ENCODE peak calls at places on chromosomes 11 and 22, in nine cellular contexts. P is A673, J is dorsolateral prefrontal cortex, V is transverse colon, F is endothelial cell of umbilical vein, A is progenitor cell of endocrine pancreas, Q is AG09319, M is PC-9, C is fibroblast of pulmonary artery. O is an unnamed sample.

GRCh38 chr22:38823076-38823475 is 20.8 kb downstream of the NPTXR start:
- DNase-seq in P (no peak), J (no peak), V (no peak), F (no peak), A (no peak), Q (no peak), M (no peak), C (no peak), O (no peak)

GRCh38 chr22:17999851-18000250 is 24.5 kb downstream of the MICAL3 start:
- DNase-seq in P (no peak), J (no peak), V (no peak), F (no peak), A (no peak), Q (no peak), M (no peak), C (no peak), O (no peak)

GRCh38 chr11:70186420-70186819 is 16.7 kb upstream of the FADD start:
- DNase-seq in P (no peak), J (no peak), V (no peak), F (no peak), A (no peak), Q (no peak), M (no peak), C (no peak), O (no peak)

GRCh38 chr11:124864176-124864891 is 898 bp upstream of the ROBO3 start:
- DNase-seq in P (no peak), J (no peak), V (no peak), F (no peak), A (no peak), Q (no peak), M (no peak), C (no peak), O (no peak)

GRCh38 chr22:23754980-23755636 is 883 bp upstream of the VPREB3 start:
- DNase-seq in P (no peak), J (no peak), V (no peak), F (peak), A (no peak), Q (no peak), M (no peak), C (peak), O (no peak)

GRCh38 chr11:47523491-47524199 is 29.3 kb downstream of the CELF1 start:
- DNase-seq in P (peak), J (no peak), V (no peak), F (peak), A (no peak), Q (no peak), M (peak), C (peak), O (peak)

GRCh38 chr22:26624788-26625187 is 3.0 kb downstream of the CRYBA4 start:
- DNase-seq in P (no peak), J (no peak), V (no peak), F (no peak), A (no peak), Q (no peak), M (no peak), C (no peak), O (no peak)

GRCh38 chr11:75013051-75013450 is 24.3 kb downstream of the NEU3 start:
- DNase-seq in P (no peak), J (no peak), V (no peak), F (no peak), A (no peak), Q (no peak), M (no peak), C (no peak), O (no peak)

GRCh38 chr22:32880906-32881596 is 79.5 kb downstream of the TIMP3 start:
- DNase-seq in P (peak), J (peak), V (peak), F (peak), A (no peak), Q (no peak), M (no peak), C (peak), O (no peak)

GRCh38 chr11:35927730-35928129 is 16.1 kb upstream of the LDLRAD3 start:
- DNase-seq in P (peak), J (peak), V (peak), F (no peak), A (no peak), Q (no peak), M (peak), C (peak), O (peak)

GRCh38 chr22:44126807-44127206 is 53.9 kb upstream of the PARVG start:
- DNase-seq in P (no peak), J (no peak), V (no peak), F (no peak), A (no peak), Q (no peak), M (no peak), C (no peak), O (no peak)

DNA sequence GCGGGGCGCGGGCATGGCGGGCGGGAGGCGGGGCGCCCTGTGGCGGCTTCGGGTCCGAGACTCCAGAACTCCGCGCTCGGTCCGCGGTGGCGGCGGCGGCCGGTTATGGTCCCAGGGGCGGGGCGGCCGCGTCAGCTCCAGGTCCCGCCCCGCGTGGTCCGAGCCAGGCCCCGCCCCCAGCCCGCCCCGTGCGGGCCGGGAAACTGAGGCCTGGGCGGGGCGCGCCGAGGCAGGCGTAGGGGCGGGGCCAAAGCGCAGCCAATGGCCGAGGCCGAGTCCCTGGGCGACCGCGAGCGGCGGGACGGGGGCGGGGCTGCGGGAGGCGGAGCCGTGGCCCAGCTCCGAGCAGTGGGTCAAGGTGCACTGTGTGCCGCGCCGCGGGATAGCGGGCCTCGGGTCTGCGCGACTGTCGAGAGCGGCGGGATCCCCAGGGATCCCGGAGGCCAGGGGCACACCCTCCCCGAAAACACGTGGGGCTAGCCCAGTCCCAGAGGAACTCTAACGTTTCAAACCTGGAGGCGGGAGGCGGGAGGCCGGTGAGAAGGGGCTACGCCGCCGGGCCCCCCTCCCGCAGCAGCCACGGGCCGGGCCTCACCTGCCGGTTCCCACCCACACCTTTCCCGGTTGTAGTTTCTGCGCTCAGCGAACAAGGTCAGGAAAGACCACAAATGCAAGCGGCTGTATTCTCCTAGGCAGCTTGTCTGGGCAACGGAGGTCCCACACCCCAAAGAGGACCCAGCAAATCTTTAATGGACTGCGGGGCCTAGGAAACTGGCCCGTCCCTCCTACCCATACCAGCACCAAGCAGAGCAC is at the start of gene SLC25A1:
- DNase-seq in P (peak), J (peak), V (peak), F (peak), A (peak), Q (peak), M (peak), C (peak), O (peak)
- TF ChIP-seq CTCF in P (no peak), J (no peak), V (no peak), F (no peak), A (no peak), Q (no peak), M (no peak), C (no peak), O (no peak)

GRCh38 chr11:113553905-113554304 is 78.7 kb upstream of the DRD2 start:
- DNase-seq in P (peak), J (no peak), V (no peak), F (no peak), A (no peak), Q (no peak), M (no peak), C (no peak), O (no peak)
- TF ChIP-seq CTCF in P (peak), J (peak), V (no peak), F (no peak), A (peak), Q (no peak), M (no peak), C (no peak), O (peak)

GRCh38 chr11:64606796-64607380 is 15.9 kb downstream of the SLC22A12 start:
- DNase-seq in P (no peak), J (no peak), V (no peak), F (no peak), A (no peak), Q (no peak), M (no peak), C (no peak), O (no peak)

GRCh38 chr11:64605248-64605560 is 14.2 kb downstream of the SLC22A12 start:
- DNase-seq in P (no peak), J (no peak), V (no peak), F (no peak), A (no peak), Q (no peak), M (no peak), C (no peak), O (no peak)

GRCh38 chr11:64604458-64605247 is 13.6 kb downstream of the SLC22A12 start:
- DNase-seq in P (no peak), J (no peak), V (no peak), F (no peak), A (no peak), Q (no peak), M (no peak), C (no peak), O (no peak)

GRCh38 chr11:64607381-64608259 is 16.6 kb downstream of the SLC22A12 start:
- DNase-seq in P (peak), J (no peak), V (no peak), F (no peak), A (no peak), Q (no peak), M (no peak), C (peak), O (no peak)

DNA sequence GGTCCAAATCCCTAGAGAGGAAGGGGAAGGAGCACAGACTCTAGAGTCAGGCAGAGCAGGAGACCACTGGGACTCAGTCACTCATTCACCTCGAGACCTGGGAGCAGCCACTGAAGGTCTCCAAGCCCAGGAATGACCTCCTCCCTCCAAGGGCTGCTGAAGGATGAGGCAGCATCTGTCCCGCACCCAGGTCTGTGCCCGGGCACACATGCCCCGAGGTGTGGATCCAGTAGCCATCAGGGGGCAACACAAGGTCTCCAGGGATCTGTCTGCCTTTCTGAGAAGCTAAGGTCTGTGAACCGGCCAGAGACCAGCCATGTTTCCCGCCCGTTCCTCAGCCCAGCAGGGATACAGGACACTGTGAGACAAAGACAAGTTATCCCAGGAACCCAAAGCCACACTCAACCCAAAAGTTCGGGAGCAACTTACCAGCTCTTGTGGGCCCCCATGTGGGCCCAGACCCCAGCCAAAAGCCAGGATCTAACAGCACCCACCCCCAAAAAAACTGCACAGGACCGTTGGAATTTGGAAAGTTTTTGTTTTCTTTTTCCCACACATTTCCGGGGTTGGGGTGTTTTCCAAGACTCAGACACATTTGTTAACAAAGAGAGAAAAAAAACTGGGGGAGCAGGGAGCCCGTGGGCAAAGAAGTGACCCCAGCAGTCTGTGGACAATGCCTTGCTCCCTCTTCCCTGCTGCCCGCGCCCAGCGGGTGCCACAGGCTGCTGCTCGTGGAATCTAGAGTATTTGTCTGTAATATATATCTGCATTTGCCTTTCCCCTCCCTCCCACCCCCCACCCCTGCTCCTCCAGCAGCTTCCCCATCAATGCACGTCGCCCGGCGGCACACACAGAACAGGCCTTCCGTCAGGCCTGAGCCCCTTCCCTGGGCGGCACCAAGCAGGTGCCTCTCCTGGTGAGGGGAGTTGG is 14.9 kb downstream of the SLC22A12 start:
- DNase-seq in P (no peak), J (no peak), V (no peak), F (no peak), A (no peak), Q (no peak), M (no peak), C (no peak), O (no peak)
- TF ChIP-seq CTCF in P (no peak), J (no peak), V (no peak), F (no peak), A (no peak), Q (no peak), M (no peak), C (no peak), O (no peak)

DNA sequence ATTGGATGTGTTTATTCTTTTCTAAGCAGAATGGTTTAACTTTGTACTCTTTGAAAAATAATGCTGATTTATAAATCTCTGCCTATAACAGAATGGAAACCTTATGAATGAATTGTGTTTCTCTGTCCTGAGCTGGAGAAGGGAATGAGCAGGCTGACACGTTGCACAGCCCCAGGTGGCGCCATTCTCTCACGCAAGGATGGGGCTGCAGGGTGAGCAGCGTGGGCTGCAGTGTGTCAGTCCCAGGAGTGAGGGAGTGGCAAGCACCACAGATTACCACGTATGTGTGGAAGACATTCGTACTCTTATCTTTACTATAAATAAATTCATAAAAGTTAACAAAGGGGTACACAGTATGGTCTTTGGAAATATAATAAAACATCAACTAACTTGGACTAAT is 33.4 kb downstream of the FDX1 start:
- DNase-seq in P (peak), J (peak), V (peak), F (peak), A (no peak), Q (peak), M (peak), C (peak), O (no peak)
- TF ChIP-seq CTCF in P (peak), J (peak), V (peak), F (peak), A (peak), Q (peak), M (peak), C (peak), O (peak)

DNA sequence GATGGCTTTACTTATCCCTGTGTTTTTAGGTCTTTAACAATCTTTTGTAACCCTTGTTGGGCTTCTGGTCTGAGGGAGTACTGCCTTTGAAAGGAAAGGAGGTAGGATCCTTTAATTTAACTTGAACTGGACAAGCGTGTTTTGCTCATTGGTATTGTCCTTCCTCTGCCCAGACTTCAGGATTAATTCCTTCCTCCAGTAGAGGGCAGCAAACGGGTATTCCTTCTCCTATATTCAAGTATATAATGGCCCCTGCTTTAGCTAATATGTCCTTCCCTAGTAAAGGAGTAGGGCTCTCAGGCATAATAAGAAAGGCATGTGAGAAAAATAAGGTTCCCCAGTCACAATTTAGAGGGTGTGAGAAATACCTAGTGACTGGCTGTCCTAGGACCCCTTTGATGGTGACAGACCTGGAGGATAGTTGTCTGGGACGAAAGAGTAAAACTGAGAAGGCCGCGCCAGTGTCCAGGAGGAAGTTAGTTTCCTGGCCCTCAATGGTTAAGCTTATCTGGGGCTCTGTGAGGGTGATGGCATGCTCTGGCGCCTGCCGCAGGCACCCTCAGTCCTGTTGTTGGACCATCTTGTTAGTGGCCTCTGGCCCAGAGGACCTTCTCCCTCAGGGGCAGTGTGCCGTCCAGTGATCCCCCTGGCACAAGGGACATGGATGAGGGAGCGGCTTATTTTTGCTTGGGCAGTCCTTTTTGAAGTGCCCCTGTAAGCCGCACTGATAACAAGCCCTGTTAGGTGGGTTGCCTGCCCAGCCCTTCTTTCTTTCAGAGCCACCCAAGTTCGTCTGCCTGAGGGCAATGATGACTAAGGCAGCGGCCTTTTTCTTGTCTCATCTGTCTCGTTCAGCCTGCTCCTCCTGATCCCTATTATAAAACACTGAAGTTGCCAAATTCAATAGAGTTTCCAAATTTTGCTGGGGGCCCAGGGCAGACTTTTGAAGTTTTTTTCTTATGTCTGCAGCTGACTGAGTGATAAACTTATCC is 51.8 kb downstream of the C11orf71 start:
- DNase-seq in P (peak), J (no peak), V (peak), F (peak), A (no peak), Q (peak), M (peak), C (peak), O (peak)
- TF ChIP-seq CTCF in P (peak), J (peak), V (peak), F (peak), A (peak), Q (peak), M (peak), C (peak), O (peak)

GRCh38 chr22:34943830-34944229 is 122.1 kb upstream of the ISX start:
- DNase-seq in P (no peak), J (no peak), V (no peak), F (no peak), A (no peak), Q (no peak), M (no peak), C (no peak), O (no peak)
- TF ChIP-seq CTCF in P (no peak), J (no peak), V (no peak), F (no peak), A (no peak), Q (no peak), M (no peak), C (no peak), O (no peak)

GRCh38 chr11:126268708-126269579 is at the start of the genes FOXRED1 and SRPRA:
- DNase-seq in P (peak), J (peak), V (peak), F (peak), A (peak), Q (peak), M (peak), C (peak), O (peak)
- TF ChIP-seq CTCF in P (no peak), J (no peak), V (no peak), F (no peak), A (no peak), Q (no peak), M (no peak), C (no peak), O (peak)

O was measured in foreskin keratinocyte.